ENCODE peak calls at places on chromosomes 12 and 14, in four cellular contexts. J is foreskin fibroblast, V is A549, F is GM10248. E is an unnamed sample.
A peak's percentile ranks its signal among the peaks of the same experiment; 100 is the strongest.

GRCh38 chr12:108933950-108934349 is 54.1 kb downstream of the DAO start:
- DNase-seq in J (no peak), F (no peak), V (no peak), E (no peak)

GRCh38 chr14:67623114-67623513 is 3.4 kb downstream of the ARG2 start:
- DNase-seq in J (no peak), F (no peak), V (no peak), E (no peak)

GRCh38 chr12:101875112-101875961 is 2.0 kb upstream of the DRAM1 start:
- DNase-seq in F (no peak), J (no peak), V (no peak), E (no peak)

GRCh38 chr14:77327111-77327510 is 6.3 kb downstream of the GSTZ1 start:
- DNase-seq in V (no peak), F (no peak), J (no peak), E (no peak)

GRCh38 chr12:78328524-78328923 is 497.8 kb downstream of the NAV3 start:
- DNase-seq in J (no peak), F (no peak), V (no peak), E (no peak)

GRCh38 chr12:6039894-6040601 is 84.4 kb downstream of the VWF start:
- DNase-seq in F (peak; percentile 71), V (peak; percentile 79), J (peak; percentile 57), E (no peak)

GRCh38 chr12:7091660-7092228 is 501 bp downstream of the C1R start:
- DNase-seq in V (no peak), F (peak; percentile 44), J (no peak), E (no peak)

GRCh38 chr12:71063087-71063486 is 94.7 kb downstream of the TSPAN8 start:
- DNase-seq in J (no peak), V (no peak), F (no peak), E (no peak)

GRCh38 chr12:12901158-12901791 is 9.9 kb downstream of the GPRC5A start:
- DNase-seq in F (no peak), V (peak; percentile 87), J (peak; percentile 91), E (no peak)

GRCh38 chr12:130977046-130977758 is 23.5 kb downstream of the ADGRD1 start:
- DNase-seq in J (no peak), V (no peak), F (no peak), E (no peak)

GRCh38 chr14:41607966-41608663 is 1.4 kb downstream of the LRFN5 start:
- DNase-seq in V (no peak), J (no peak), F (no peak), E (peak; percentile 53)

GRCh38 chr14:70257526-70257925 is 68.8 kb upstream of the SLC8A3 start:
- DNase-seq in F (peak; percentile 47), J (no peak), V (peak; percentile 44), E (no peak)

GRCh38 chr12:96981053-96981452 is 74.0 kb downstream of the NEDD1 start:
- DNase-seq in V (peak; percentile 11), F (no peak), J (peak; percentile 58), E (no peak)

GRCh38 chr12:14849664-14850063 is 6.3 kb upstream of the ART4 start:
- DNase-seq in J (peak; percentile 62), F (no peak), V (no peak), E (no peak)

GRCh38 chr12:128794661-128795529 is 28.9 kb downstream of the SLC15A4 start:
- DNase-seq in V (no peak), J (no peak), F (no peak), E (no peak)

GRCh38 chr12:402127-402456 is 648 bp downstream of the CCDC77 start:
- DNase-seq in V (peak; percentile 48), F (no peak), J (peak; percentile 25), E (no peak)

GRCh38 chr12:58814036-58814435 is 106.3 kb downstream of the LRIG3 start:
- DNase-seq in V (no peak), F (no peak), J (peak; percentile 47), E (no peak)

GRCh38 chr14:77240336-77240915 is 30.6 kb downstream of the NGB start:
- DNase-seq in J (no peak), F (no peak), V (no peak), E (no peak)

GRCh38 chr12:32270818-32271710 is 128.3 kb upstream of the FGD4 start:
- DNase-seq in V (peak; percentile 78), F (no peak), J (peak; percentile 17), E (no peak)

GRCh38 chr14:68938515-68939423 is 40.3 kb downstream of the ACTN1 start:
- DNase-seq in J (no peak), F (no peak), V (peak; percentile 90), E (peak; percentile 77)

GRCh38 chr12:66409195-66409871 is 107.0 kb downstream of the HELB start:
- DNase-seq in J (peak; percentile 39), V (peak; percentile 59), F (peak; percentile 20), E (no peak)

DNA sequence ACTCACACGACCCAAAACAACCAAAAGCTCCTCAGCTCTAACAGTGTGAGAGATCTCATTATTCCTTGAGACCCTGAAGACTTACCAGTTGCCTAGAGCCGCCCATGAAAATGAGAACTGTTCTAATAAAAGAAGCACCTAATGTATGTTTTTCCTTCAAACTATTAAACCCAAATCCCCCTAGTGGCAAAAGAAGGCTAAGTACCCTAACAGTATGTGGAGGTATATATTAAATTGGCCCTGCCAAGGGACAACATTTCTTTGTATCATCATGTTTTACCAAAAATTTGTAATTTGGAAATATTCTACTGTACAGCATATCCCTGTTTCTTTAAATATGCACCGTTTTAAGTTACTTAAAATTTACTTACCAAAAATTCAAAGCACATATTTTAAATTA is 38.0 kb upstream of the PPFIA2 start:
- DNase-seq in V (peak; percentile 29), F (no peak), J (no peak), E (no peak)
- TF ChIP-seq CTCF in V (peak; percentile 19), F (peak; percentile 14), J (no peak), E (no peak)

DNA sequence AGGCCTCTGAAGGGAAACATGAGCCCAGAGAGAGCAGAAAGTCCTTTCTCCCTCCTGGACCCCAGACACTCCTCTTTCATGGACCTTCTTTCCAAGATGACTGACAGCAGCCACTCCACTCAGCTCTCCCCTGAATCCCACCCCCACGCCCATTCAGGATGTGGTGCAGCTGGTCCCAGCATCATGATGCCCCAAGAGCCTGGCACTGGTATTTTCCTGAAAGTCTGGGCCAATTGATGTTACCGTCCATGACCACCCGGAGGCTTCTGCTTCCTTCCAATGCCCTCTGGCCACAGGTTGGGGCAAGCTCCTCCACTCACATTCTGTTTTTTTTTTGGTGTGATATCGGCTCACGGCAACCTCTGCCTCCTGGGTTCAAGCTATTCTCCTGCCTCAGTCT is 112.6 kb downstream of the CALM1 start:
- DNase-seq in F (no peak), V (no peak), J (no peak), E (no peak)
- TF ChIP-seq CTCF in F (no peak), V (no peak), J (no peak), E (no peak)

GRCh38 chr14:50801706-50802105 is 29.3 kb downstream of the NIN start:
- DNase-seq in J (peak; percentile 35), F (no peak), V (no peak), E (no peak)

GRCh38 chr14:50808053-50808452 is 22.9 kb downstream of the NIN start:
- DNase-seq in V (no peak), F (no peak), J (no peak), E (no peak)

GRCh38 chr14:50806241-50806933 is 24.6 kb downstream of the NIN start:
- DNase-seq in V (no peak), J (no peak), F (no peak), E (no peak)

GRCh38 chr14:50804181-50804721 is 26.7 kb downstream of the NIN start:
- DNase-seq in V (no peak), J (peak; percentile 50), F (no peak), E (no peak)

GRCh38 chr14:50805396-50805795 is 25.6 kb downstream of the NIN start:
- DNase-seq in F (no peak), J (no peak), V (no peak), E (no peak)
- TF ChIP-seq CTCF in F (no peak), J (no peak), V (no peak), E (no peak)

GRCh38 chr12:64678248-64678647 is 68.0 kb downstream of the RASSF3 start:
- DNase-seq in J (no peak), V (no peak), F (no peak), E (no peak)
- TF ChIP-seq CTCF in J (no peak), V (no peak), F (no peak), E (no peak)

DNA sequence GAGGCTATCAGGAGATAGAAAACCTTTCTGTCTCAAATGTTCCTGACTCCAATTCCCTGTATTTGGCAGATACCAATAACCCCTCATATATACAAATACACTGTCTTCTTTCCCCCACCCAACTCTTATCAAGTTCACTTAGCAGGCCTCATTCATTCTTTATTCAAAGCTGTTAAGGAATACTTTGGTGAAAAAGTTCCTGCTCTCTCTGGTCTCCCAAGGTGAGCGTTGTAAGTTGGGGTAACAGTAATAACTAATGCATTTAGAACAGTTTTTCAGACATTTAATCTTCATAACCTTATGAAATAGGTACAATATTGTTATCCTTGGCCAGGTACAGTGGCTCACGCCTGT is 3.9 kb upstream of the GDF11 start:
- DNase-seq in J (no peak), V (no peak), F (no peak), E (no peak)
- TF ChIP-seq CTCF in J (no peak), V (no peak), F (no peak), E (no peak)

GRCh38 chr12:48717252-48717695 is 767 bp upstream of the CCNT1 start:
- DNase-seq in F (peak; percentile 47), V (peak; percentile 27), J (no peak), E (no peak)
- TF ChIP-seq CTCF in F (no peak), V (no peak), J (no peak), E (no peak)

GRCh38 chr12:10364839-10365681 is 24.8 kb downstream of the KLRK1 start:
- DNase-seq in J (peak; percentile 73), F (peak; percentile 42), V (peak; percentile 53), E (no peak)

GRCh38 chr12:10362325-10362724 is 27.5 kb downstream of the KLRK1 start:
- DNase-seq in J (no peak), F (no peak), V (no peak), E (no peak)

GRCh38 chr12:10362828-10363664 is 26.8 kb downstream of the KLRK1 start:
- DNase-seq in J (no peak), F (no peak), V (no peak), E (no peak)

GRCh38 chr12:10363922-10364838 is 25.7 kb downstream of the KLRK1 start:
- DNase-seq in F (peak; percentile 65), J (peak; percentile 28), V (no peak), E (no peak)

GRCh38 chr12:10363665-10363921 is 26.2 kb downstream of the KLRK1 start:
- DNase-seq in V (no peak), F (no peak), J (no peak), E (no peak)
- TF ChIP-seq CTCF in V (no peak), F (no peak), J (no peak), E (no peak)

GRCh38 chr12:24268663-24269186 is 319.3 kb upstream of the SOX5 start:
- DNase-seq in F (no peak), V (no peak), J (no peak), E (no peak)
- TF ChIP-seq CTCF in F (no peak), V (no peak), J (no peak), E (no peak)